ENCODE peak calls at places on chromosomes 6 and 20, in six cellular contexts. One of them, this sample, is unnamed. For H3K4me1, the result is how much of the 10 kb centered on the place peaks cover.

GRCh38 chr6:104585646-104586045 is 274.1 kb downstream of the HACE1 start:
- DNase-seq in transverse colon: no peak
- DNase-seq in MM.1S: no peak
- DNase-seq in sigmoid colon: no peak
- DNase-seq in mesendoderm: no peak
- DNase-seq in breast epithelium: no peak
- DNase-seq in this sample: no peak

GRCh38 chr6:109373762-109374161 is 8.5 kb downstream of the CD164 start:
- DNase-seq in transverse colon: no peak
- DNase-seq in MM.1S: no peak
- DNase-seq in sigmoid colon: no peak
- DNase-seq in mesendoderm: no peak
- DNase-seq in breast epithelium: no peak
- DNase-seq in this sample: no peak

GRCh38 chr20:9220874-9221547 is 152.1 kb downstream of the PLCB4 start:
- DNase-seq in transverse colon: no peak
- DNase-seq in MM.1S: no peak
- DNase-seq in sigmoid colon: no peak
- DNase-seq in mesendoderm: peak
- DNase-seq in breast epithelium: no peak
- DNase-seq in this sample: no peak

GRCh38 chr6:105164418-105164817 is 15.4 kb downstream of the POPDC3 start:
- DNase-seq in transverse colon: no peak
- DNase-seq in MM.1S: no peak
- DNase-seq in sigmoid colon: no peak
- DNase-seq in mesendoderm: no peak
- DNase-seq in breast epithelium: no peak
- DNase-seq in this sample: no peak

GRCh38 chr6:105646391-105646867 is 243.5 kb upstream of the PREP start:
- DNase-seq in transverse colon: no peak
- DNase-seq in MM.1S: peak
- DNase-seq in sigmoid colon: no peak
- DNase-seq in mesendoderm: no peak
- DNase-seq in breast epithelium: no peak
- DNase-seq in this sample: peak

GRCh38 chr20:9939231-9939630 is 95.6 kb upstream of the ANKEF1 start:
- DNase-seq in transverse colon: no peak
- DNase-seq in MM.1S: no peak
- DNase-seq in sigmoid colon: no peak
- DNase-seq in mesendoderm: no peak
- DNase-seq in breast epithelium: no peak
- DNase-seq in this sample: no peak

GRCh38 chr6:32852018-32852843 is 1.3 kb downstream of the TAP1 start:
- DNase-seq in transverse colon: peak
- DNase-seq in MM.1S: no peak
- DNase-seq in sigmoid colon: peak
- DNase-seq in mesendoderm: no peak
- DNase-seq in breast epithelium: no peak
- DNase-seq in this sample: no peak

GRCh38 chr6:25960689-25961088 is 1.9 kb upstream of the TRIM38 start:
- DNase-seq in transverse colon: no peak
- DNase-seq in MM.1S: no peak
- DNase-seq in sigmoid colon: no peak
- DNase-seq in mesendoderm: no peak
- DNase-seq in breast epithelium: no peak
- DNase-seq in this sample: no peak

GRCh38 chr6:4776493-4776966 is 326 bp downstream of the CDYL start:
- DNase-seq in transverse colon: no peak
- DNase-seq in MM.1S: no peak
- DNase-seq in sigmoid colon: peak
- DNase-seq in mesendoderm: peak
- DNase-seq in breast epithelium: no peak
- DNase-seq in this sample: no peak

GRCh38 chr6:137873273-137873762 is 6.3 kb downstream of the TNFAIP3 start:
- DNase-seq in transverse colon: peak
- DNase-seq in MM.1S: no peak
- DNase-seq in sigmoid colon: peak
- DNase-seq in mesendoderm: no peak
- DNase-seq in breast epithelium: no peak
- DNase-seq in this sample: peak

GRCh38 chr6:152701081-152701862 is 3.6 kb downstream of the MYCT1 start:
- DNase-seq in transverse colon: no peak
- DNase-seq in MM.1S: no peak
- DNase-seq in sigmoid colon: no peak
- DNase-seq in mesendoderm: peak
- DNase-seq in breast epithelium: no peak
- DNase-seq in this sample: no peak

GRCh38 chr6:72212686-72213085 is 326.3 kb downstream of the RIMS1 start:
- DNase-seq in transverse colon: no peak
- DNase-seq in MM.1S: no peak
- DNase-seq in sigmoid colon: no peak
- DNase-seq in mesendoderm: no peak
- DNase-seq in breast epithelium: no peak
- DNase-seq in this sample: no peak

GRCh38 chr6:113596907-113597583 is 260.1 kb upstream of the MARCKS start:
- DNase-seq in transverse colon: no peak
- DNase-seq in MM.1S: no peak
- DNase-seq in sigmoid colon: no peak
- DNase-seq in mesendoderm: no peak
- DNase-seq in breast epithelium: no peak
- DNase-seq in this sample: no peak

GRCh38 chr6:39812853-39813533 is 20.8 kb downstream of the DAAM2 start:
- DNase-seq in transverse colon: no peak
- DNase-seq in MM.1S: peak
- DNase-seq in sigmoid colon: no peak
- DNase-seq in mesendoderm: peak
- DNase-seq in breast epithelium: no peak
- DNase-seq in this sample: peak

GRCh38 chr6:40788661-40789111 is 201.5 kb upstream of the LRFN2 start:
- DNase-seq in transverse colon: no peak
- DNase-seq in MM.1S: no peak
- DNase-seq in sigmoid colon: no peak
- DNase-seq in mesendoderm: no peak
- DNase-seq in breast epithelium: no peak
- DNase-seq in this sample: no peak

GRCh38 chr6:13229205-13230085 is 98.9 kb downstream of the TBC1D7 start:
- DNase-seq in transverse colon: no peak
- DNase-seq in MM.1S: peak
- DNase-seq in sigmoid colon: no peak
- DNase-seq in mesendoderm: peak
- DNase-seq in breast epithelium: no peak
- DNase-seq in this sample: no peak

GRCh38 chr20:24948939-24949679 is at the start of gene CST7:
- DNase-seq in transverse colon: peak
- DNase-seq in MM.1S: no peak
- DNase-seq in sigmoid colon: peak
- DNase-seq in mesendoderm: no peak
- DNase-seq in breast epithelium: no peak
- DNase-seq in this sample: peak

GRCh38 chr6:39370021-39370420 is 47.5 kb upstream of the KCNK16 start:
- DNase-seq in transverse colon: no peak
- DNase-seq in MM.1S: no peak
- DNase-seq in sigmoid colon: no peak
- DNase-seq in mesendoderm: no peak
- DNase-seq in breast epithelium: no peak
- DNase-seq in this sample: no peak

GRCh38 chr6:133991096-133991593 is 38.1 kb downstream of the TBPL1 start:
- DNase-seq in transverse colon: no peak
- DNase-seq in MM.1S: no peak
- DNase-seq in sigmoid colon: no peak
- DNase-seq in mesendoderm: peak
- DNase-seq in breast epithelium: no peak
- DNase-seq in this sample: no peak

GRCh38 chr6:63663147-63663877 is 27.7 kb downstream of the PHF3 start:
- DNase-seq in transverse colon: no peak
- DNase-seq in MM.1S: no peak
- DNase-seq in sigmoid colon: no peak
- DNase-seq in mesendoderm: no peak
- DNase-seq in breast epithelium: no peak
- DNase-seq in this sample: no peak

GRCh38 chr6:125753218-125753936 is 3.9 kb downstream of the HEY2 start:
- DNase-seq in transverse colon: no peak
- DNase-seq in MM.1S: peak
- DNase-seq in sigmoid colon: no peak
- DNase-seq in mesendoderm: peak
- DNase-seq in breast epithelium: no peak
- DNase-seq in this sample: peak

GRCh38 chr6:14818422-14818884 is 427.4 kb upstream of the JARID2 start:
- DNase-seq in transverse colon: peak
- DNase-seq in MM.1S: no peak
- DNase-seq in sigmoid colon: no peak
- DNase-seq in mesendoderm: no peak
- DNase-seq in breast epithelium: no peak
- DNase-seq in this sample: no peak

GRCh38 chr6:144265390-144265789 is 19.7 kb upstream of the UTRN start:
- DNase-seq in transverse colon: no peak
- DNase-seq in MM.1S: peak
- DNase-seq in sigmoid colon: no peak
- DNase-seq in mesendoderm: peak
- DNase-seq in breast epithelium: no peak
- DNase-seq in this sample: no peak

GRCh38 chr6:130178692-130179091 is 44.1 kb downstream of the SAMD3 start:
- DNase-seq in transverse colon: no peak
- DNase-seq in MM.1S: no peak
- DNase-seq in sigmoid colon: no peak
- DNase-seq in mesendoderm: peak
- DNase-seq in breast epithelium: no peak
- DNase-seq in this sample: no peak

DNA sequence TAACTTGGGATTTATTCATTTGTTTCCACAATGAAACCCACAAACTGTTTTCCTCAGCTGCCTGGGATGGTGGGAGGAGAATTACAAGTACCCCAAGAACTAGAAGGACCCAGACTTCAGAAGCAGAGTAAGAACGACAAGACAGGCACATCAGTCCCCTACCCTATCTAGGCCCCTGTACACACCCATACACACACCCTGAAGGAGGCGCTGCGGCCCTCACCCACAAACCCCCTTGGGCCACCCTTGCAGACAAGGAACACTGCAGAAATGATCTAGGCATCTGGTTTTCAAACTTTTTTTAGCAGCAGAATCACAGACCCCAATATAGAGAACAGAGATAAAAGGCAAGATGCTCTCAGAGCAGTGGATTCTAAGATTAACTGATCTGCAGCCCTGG is 55.0 kb downstream of the TRERF1 start:
- DNase-seq in transverse colon: no peak
- DNase-seq in MM.1S: no peak
- DNase-seq in sigmoid colon: no peak
- DNase-seq in mesendoderm: no peak
- DNase-seq in breast epithelium: no peak
- DNase-seq in this sample: no peak
- H3K4me1 ChIP-seq in transverse colon: under half
- H3K4me1 ChIP-seq in MM.1S: under half
- H3K4me1 ChIP-seq in sigmoid colon: under half
- H3K4me1 ChIP-seq in mesendoderm: under half
- H3K4me1 ChIP-seq in breast epithelium: under half
- H3K4me1 ChIP-seq in this sample: under half

GRCh38 chr6:126811307-126811706 is 307.2 kb upstream of the RSPO3 start:
- DNase-seq in transverse colon: no peak
- DNase-seq in MM.1S: no peak
- DNase-seq in sigmoid colon: peak
- DNase-seq in mesendoderm: no peak
- DNase-seq in breast epithelium: no peak
- DNase-seq in this sample: no peak
- H3K4me3 ChIP-seq in transverse colon: no peak
- H3K4me3 ChIP-seq in MM.1S: no peak
- H3K4me3 ChIP-seq in sigmoid colon: no peak
- H3K4me3 ChIP-seq in mesendoderm: no peak
- H3K4me3 ChIP-seq in breast epithelium: no peak
- H3K4me3 ChIP-seq in this sample: no peak

DNA sequence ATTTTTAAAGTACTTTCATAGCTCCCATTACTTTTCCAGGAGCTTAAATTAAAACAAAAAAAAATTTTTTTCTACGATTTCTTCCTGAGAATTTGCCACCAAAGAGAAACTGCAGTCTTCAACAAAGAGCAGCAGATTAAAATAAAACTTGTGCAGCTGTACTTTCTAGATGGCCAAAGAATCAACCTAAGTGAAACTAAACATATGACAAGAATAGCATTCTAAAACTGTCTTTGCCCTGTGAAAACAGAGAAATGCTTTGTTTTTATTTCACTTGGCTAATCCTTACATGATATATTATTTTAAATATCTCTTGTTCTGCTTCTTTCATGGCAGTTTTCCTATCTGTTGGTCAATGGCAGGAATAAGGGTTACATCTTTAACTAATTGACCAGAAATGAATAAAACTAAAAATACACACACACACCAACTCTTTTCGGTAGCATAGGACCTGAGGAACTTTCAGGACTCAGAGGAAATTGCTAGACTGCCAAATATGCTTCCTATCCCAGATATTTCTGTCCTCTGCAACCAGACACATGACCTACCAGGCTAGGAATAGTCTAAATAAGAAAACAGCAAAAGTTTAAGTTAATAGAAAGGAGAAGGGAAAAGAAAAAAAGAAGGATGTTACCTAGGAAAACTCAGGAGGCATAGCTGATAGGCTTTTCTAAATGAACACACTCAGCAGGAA is 74.8 kb downstream of the MAP3K5 start:
- DNase-seq in transverse colon: no peak
- DNase-seq in MM.1S: peak
- DNase-seq in sigmoid colon: no peak
- DNase-seq in mesendoderm: no peak
- DNase-seq in breast epithelium: no peak
- DNase-seq in this sample: no peak
- H3K27ac ChIP-seq in transverse colon: peak
- H3K27ac ChIP-seq in MM.1S: peak
- H3K27ac ChIP-seq in sigmoid colon: peak
- H3K27ac ChIP-seq in mesendoderm: no peak
- H3K27ac ChIP-seq in breast epithelium: peak
- H3K27ac ChIP-seq in this sample: no peak

GRCh38 chr20:59740621-59741020 is 136.3 kb downstream of the PHACTR3 start:
- DNase-seq in transverse colon: no peak
- DNase-seq in MM.1S: no peak
- DNase-seq in sigmoid colon: no peak
- DNase-seq in mesendoderm: no peak
- DNase-seq in breast epithelium: no peak
- DNase-seq in this sample: no peak

GRCh38 chr20:59737816-59738215 is 133.5 kb downstream of the PHACTR3 start:
- DNase-seq in transverse colon: no peak
- DNase-seq in MM.1S: no peak
- DNase-seq in sigmoid colon: no peak
- DNase-seq in mesendoderm: no peak
- DNase-seq in breast epithelium: no peak
- DNase-seq in this sample: no peak

GRCh38 chr20:59737073-59737691 is 132.8 kb downstream of the PHACTR3 start:
- DNase-seq in transverse colon: no peak
- DNase-seq in MM.1S: no peak
- DNase-seq in sigmoid colon: no peak
- DNase-seq in mesendoderm: no peak
- DNase-seq in breast epithelium: peak
- DNase-seq in this sample: no peak

GRCh38 chr20:59741073-59741472 is 136.7 kb downstream of the PHACTR3 start:
- DNase-seq in transverse colon: no peak
- DNase-seq in MM.1S: no peak
- DNase-seq in sigmoid colon: no peak
- DNase-seq in mesendoderm: no peak
- DNase-seq in breast epithelium: no peak
- DNase-seq in this sample: no peak

GRCh38 chr20:59738851-59739250 is 134.5 kb downstream of the PHACTR3 start:
- DNase-seq in transverse colon: no peak
- DNase-seq in MM.1S: no peak
- DNase-seq in sigmoid colon: no peak
- DNase-seq in mesendoderm: no peak
- DNase-seq in breast epithelium: no peak
- DNase-seq in this sample: no peak
- H3K4me1 ChIP-seq in transverse colon: under half
- H3K4me1 ChIP-seq in MM.1S: under half
- H3K4me1 ChIP-seq in sigmoid colon: under half
- H3K4me1 ChIP-seq in mesendoderm: under half
- H3K4me1 ChIP-seq in breast epithelium: under half
- H3K4me1 ChIP-seq in this sample: under half